ENCODE peak calls at places on chromosomes 11 and 22, in four cellular contexts. A is GM12878, L is A549, T is K562. X is an unnamed sample.

GRCh38 chr11:118883368-118884071 is at the start of gene CXCR5:
- DNase-seq in L (no peak), T (no peak), A (no peak), X (peak)

GRCh38 chr11:72443016-72443415 is 8.7 kb upstream of the CLPB start:
- DNase-seq in A (no peak), L (no peak), T (no peak), X (peak)

GRCh38 chr11:134655189-134655937 is 243.3 kb upstream of the B3GAT1 start:
- DNase-seq in A (no peak), T (no peak), L (no peak), X (no peak)

GRCh38 chr11:16099501-16099900 is 256.8 kb downstream of the SOX6 start:
- DNase-seq in A (no peak), T (no peak), L (no peak), X (no peak)

GRCh38 chr11:17972987-17973386 is 39.9 kb downstream of the SERGEF start:
- DNase-seq in L (peak), T (peak), A (no peak), X (peak)

GRCh38 chr22:33325232-33326004 is 267.2 kb upstream of the SYN3 start:
- DNase-seq in T (no peak), A (peak), L (no peak), X (no peak)

GRCh38 chr22:25048659-25049657 is 96.4 kb downstream of the KIAA1671 start:
- DNase-seq in L (peak), T (peak), A (no peak), X (peak)

GRCh38 chr22:19749876-19750275 is 10.7 kb upstream of the TBX1 start:
- DNase-seq in A (no peak), L (no peak), T (no peak), X (no peak)

GRCh38 chr11:99066609-99067008 is 45.9 kb downstream of the CNTN5 start:
- DNase-seq in A (no peak), T (no peak), L (no peak), X (no peak)

GRCh38 chr11:125554038-125554437 is 15.2 kb upstream of the EI24 start:
- DNase-seq in L (no peak), A (no peak), T (peak), X (no peak)

GRCh38 chr11:113448311-113448666 is 26.9 kb downstream of the DRD2 start:
- DNase-seq in L (no peak), A (no peak), T (no peak), X (no peak)

GRCh38 chr11:46382644-46383403 is 1.4 kb downstream of the MDK start:
- DNase-seq in L (peak), A (no peak), T (no peak), X (peak)

GRCh38 chr11:85723088-85723487 is 37.1 kb upstream of the CCDC89 start:
- DNase-seq in L (no peak), A (no peak), T (no peak), X (no peak)

GRCh38 chr11:72430743-72431570 is 3.4 kb downstream of the CLPB start:
- DNase-seq in L (peak), T (peak), A (no peak), X (peak)

GRCh38 chr22:24072361-24072760 is 61.3 kb downstream of the CABIN1 start:
- DNase-seq in A (no peak), L (no peak), T (no peak), X (no peak)

GRCh38 chr11:92941676-92942571 is 27.5 kb upstream of the MTNR1B start:
- DNase-seq in L (peak), A (no peak), T (peak), X (peak)

GRCh38 chr11:111299111-111300026 is 1.0 kb downstream of the POU2AF3 start:
- DNase-seq in T (no peak), A (no peak), L (peak), X (peak)

GRCh38 chr11:76788661-76789442 is 5.7 kb downstream of the TSKU start:
- DNase-seq in A (no peak), L (no peak), T (no peak), X (no peak)

GRCh38 chr11:26144309-26144690 is 187.6 kb upstream of the ANO3 start:
- DNase-seq in T (no peak), A (no peak), L (no peak), X (no peak)

GRCh38 chr11:121696177-121696863 is 243.6 kb upstream of the SORL1-AS1 start:
- DNase-seq in T (no peak), A (no peak), L (no peak), X (no peak)

GRCh38 chr11:12286606-12287005 is 90.8 kb upstream of the PARVA start:
- DNase-seq in L (no peak), T (no peak), A (no peak), X (no peak)

GRCh38 chr11:12287374-12288211 is 89.8 kb upstream of the PARVA start:
- DNase-seq in L (peak), A (no peak), T (peak), X (peak)

GRCh38 chr11:12285811-12286222 is 91.6 kb upstream of the PARVA start:
- DNase-seq in T (no peak), L (no peak), A (no peak), X (peak)

GRCh38 chr11:12288212-12288933 is 89.0 kb upstream of the PARVA start:
- DNase-seq in L (peak), A (no peak), T (peak), X (peak)

DNA sequence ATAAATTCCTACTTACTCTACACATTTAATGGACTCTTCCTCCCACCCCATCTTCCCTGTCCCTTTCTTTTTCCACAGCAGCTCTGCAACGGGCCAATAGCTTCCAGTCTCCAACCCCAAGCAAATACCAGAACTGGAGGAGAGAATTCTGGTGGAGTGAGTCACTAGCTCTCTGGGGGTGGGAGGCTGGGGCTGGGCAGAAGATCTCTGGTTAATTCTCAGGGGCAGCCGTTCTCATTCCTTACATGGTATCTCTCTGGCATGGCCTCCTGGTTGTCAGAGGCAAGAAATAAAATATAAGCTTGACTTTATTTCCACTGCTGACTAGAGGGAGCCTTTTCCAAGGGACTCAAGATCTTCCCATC is 90.4 kb upstream of the PARVA start:
- DNase-seq in L (peak), A (no peak), T (no peak), X (peak)
- TF ChIP-seq ELK1 in L (no peak), A (no peak), T (no peak), X (no peak)

DNA sequence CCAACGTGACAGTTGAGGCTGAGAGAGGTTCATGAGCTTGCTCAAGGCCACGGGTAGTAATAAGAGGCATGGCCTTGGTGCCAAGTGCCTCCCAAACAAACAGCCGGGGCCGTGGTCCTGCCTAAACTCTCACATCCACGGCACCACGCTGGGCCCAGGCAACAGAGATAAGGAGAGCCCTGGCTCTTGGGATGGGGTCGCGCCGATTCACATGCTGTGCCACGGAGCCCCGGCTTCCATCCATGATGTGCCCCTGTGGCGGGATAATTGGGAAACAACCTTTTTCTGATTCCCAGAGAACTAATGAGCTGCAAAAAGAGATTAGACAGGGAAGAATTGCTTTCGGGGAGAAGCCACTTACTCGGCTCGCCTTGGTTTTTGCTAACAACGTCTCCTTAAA is 22.0 kb downstream of the TP53AIP1 start:
- DNase-seq in L (no peak), T (no peak), A (no peak), X (no peak)
- TF ChIP-seq SMC3 in L (no peak), T (no peak), A (no peak), X (no peak)

GRCh38 chr22:46547179-46547882 is 9.9 kb upstream of the CELSR1 start:
- DNase-seq in T (no peak), A (no peak), L (peak), X (peak)
- TF ChIP-seq ELK1 in T (no peak), A (no peak), L (no peak), X (no peak)

DNA sequence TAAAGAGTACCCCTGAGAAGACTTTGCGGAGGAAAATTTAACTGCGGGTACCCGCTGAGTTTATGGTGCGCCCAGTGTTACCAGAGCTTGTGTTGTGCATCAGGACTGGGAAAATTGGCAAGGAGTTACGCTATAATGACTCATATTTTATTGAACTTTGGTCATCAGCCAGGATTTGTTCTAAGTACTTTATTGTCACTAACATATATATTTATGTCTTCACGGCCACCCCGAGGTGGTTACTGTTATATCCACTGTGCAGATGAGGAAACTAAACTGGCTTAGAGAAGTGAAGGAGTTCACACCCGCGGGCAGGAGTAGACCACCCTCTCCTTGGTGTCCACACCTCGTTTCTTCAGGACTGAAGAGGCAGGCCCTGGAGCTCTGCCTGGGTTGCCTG is 662 bp downstream of the ACCS start:
- DNase-seq in A (no peak), T (no peak), L (peak), X (peak)
- TF ChIP-seq SMC3 in A (no peak), T (no peak), L (no peak), X (no peak)

GRCh38 chr11:108887436-108888238 is 222.8 kb downstream of the DDX10 start:
- DNase-seq in A (no peak), T (no peak), L (no peak), X (no peak)
- TF ChIP-seq ELK1 in A (no peak), T (no peak), L (no peak), X (no peak)

DNA sequence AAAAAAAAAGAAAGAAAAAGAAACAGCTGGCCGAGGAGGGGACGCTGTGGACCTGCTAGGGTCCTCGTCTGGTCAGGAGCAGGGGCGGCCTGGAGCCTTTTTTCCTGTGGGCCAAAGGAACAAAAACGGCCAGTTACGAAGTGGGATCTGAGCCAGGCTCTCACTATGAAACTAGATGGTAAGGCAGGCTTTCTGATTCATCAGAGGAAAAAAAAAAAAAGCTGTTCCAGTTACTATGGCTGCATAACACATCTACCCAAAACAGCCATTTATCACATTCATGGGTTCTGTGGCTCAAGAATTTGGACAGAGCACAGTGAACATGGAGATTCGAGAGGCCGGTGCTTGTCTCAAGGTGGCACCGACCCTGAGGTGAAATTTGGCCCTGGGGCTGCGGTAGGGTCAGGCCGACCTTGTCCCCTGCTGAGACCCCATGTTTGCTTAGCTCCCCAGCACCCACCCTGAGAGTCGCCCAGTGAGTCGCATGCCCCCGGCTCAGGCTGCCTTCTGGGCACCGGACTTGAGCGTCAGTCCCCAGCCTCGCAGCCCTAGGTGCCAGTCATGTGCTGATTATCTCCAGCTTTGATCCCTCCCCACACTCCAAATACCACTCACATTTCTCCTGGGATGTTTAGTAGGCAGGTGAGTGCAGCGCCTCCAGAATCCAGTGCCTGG is 34.2 kb downstream of the MRGPRD start:
- DNase-seq in L (peak), T (no peak), A (no peak), X (peak)
- TF ChIP-seq SMC3 in L (no peak), T (no peak), A (no peak), X (no peak)

GRCh38 chr11:2787816-2788750 is 88.3 kb upstream of the KCNQ1OT1 start:
- DNase-seq in T (no peak), A (no peak), L (no peak), X (no peak)
- TF ChIP-seq ELK1 in T (no peak), A (no peak), L (no peak), X (no peak)

GRCh38 chr11:60971520-60971919 is at the start of gene CD6:
- DNase-seq in L (no peak), T (no peak), A (no peak), X (no peak)

GRCh38 chr11:60970890-60971289 is 590 bp upstream of the CD6 start:
- DNase-seq in A (no peak), L (no peak), T (no peak), X (no peak)

GRCh38 chr11:60972182-60973030 is 926 bp downstream of the CD6 start:
- DNase-seq in A (no peak), T (no peak), L (no peak), X (no peak)

GRCh38 chr11:60968223-60968622 is 3.3 kb upstream of the CD6 start:
- DNase-seq in A (no peak), T (no peak), L (no peak), X (no peak)

GRCh38 chr11:60970369-60970774 is 1.1 kb upstream of the CD6 start:
- DNase-seq in L (peak), T (peak), A (no peak), X (peak)
- TF ChIP-seq SMC3 in L (peak), T (peak), A (peak), X (peak)

DNA sequence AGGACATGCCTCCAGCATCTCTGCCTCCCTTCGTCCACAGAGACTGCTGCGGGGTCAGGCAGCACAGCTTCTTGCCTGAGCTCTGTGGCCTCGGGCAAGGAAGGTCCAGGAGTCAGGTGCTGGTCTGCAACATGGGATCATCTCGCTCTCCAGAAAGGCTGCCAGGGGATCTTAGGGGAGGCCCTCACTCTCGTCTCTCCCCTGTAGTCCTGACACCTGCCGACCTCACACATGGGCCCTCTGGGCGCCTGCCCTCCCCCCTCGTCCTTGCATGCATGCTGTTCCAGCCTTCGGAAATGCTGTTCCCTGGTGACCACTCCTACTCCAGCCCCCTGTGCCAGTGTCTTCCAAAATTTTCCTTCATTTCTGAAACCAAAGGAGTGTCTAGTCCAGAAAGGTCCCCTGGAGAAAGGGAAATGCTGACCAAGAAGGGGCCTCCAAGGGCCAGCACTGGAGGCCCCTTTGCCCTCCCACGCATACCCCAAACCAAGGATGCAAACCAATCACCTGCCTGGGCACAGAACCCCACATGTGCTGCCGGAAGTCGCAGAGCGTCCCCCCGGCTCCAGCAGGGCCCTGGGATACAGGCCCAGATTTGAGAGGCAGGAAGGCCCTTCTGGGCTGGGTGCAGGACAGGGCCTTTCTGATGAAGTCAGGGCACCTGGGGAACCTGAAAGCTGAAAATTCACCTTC is 41.0 kb downstream of the IGF2 start:
- DNase-seq in L (no peak), A (no peak), T (no peak), X (no peak)
- TF ChIP-seq ELK1 in L (no peak), A (no peak), T (no peak), X (no peak)

X was measured in IMR-90.